ENCODE peak calls at places on chromosomes 3 and 15, in nine cellular contexts. One of them, this sample, is unnamed.

GRCh38 chr3:131903988-131904415 is 130.8 kb downstream of the CPNE4 start:
- DNase-seq in right lobe of liver: no peak
- DNase-seq in upper lobe of right lung: no peak
- DNase-seq in tibial nerve: no peak
- DNase-seq in lower lobe of right lung: no peak
- DNase-seq in PC-9: peak; percentile 88
- DNase-seq in IMR-90: peak; percentile 88
- DNase-seq in HepG2: peak; percentile 64
- DNase-seq in psoas muscle: no peak
- DNase-seq in this sample: no peak

GRCh38 chr15:63340878-63341277 is 40.8 kb downstream of the CA12 start:
- DNase-seq in right lobe of liver: no peak
- DNase-seq in upper lobe of right lung: no peak
- DNase-seq in tibial nerve: no peak
- DNase-seq in lower lobe of right lung: no peak
- DNase-seq in PC-9: no peak
- DNase-seq in IMR-90: no peak
- DNase-seq in HepG2: no peak
- DNase-seq in psoas muscle: no peak
- DNase-seq in this sample: no peak

GRCh38 chr3:186144257-186144656 is 35.4 kb upstream of the ETV5 start:
- DNase-seq in right lobe of liver: no peak
- DNase-seq in upper lobe of right lung: peak; percentile 31
- DNase-seq in tibial nerve: no peak
- DNase-seq in lower lobe of right lung: no peak
- DNase-seq in PC-9: no peak
- DNase-seq in IMR-90: no peak
- DNase-seq in HepG2: no peak
- DNase-seq in psoas muscle: no peak
- DNase-seq in this sample: no peak

GRCh38 chr3:177482048-177482741 is 284.9 kb upstream of the TBL1XR1 start:
- DNase-seq in right lobe of liver: no peak
- DNase-seq in upper lobe of right lung: no peak
- DNase-seq in tibial nerve: no peak
- DNase-seq in lower lobe of right lung: no peak
- DNase-seq in PC-9: no peak
- DNase-seq in IMR-90: no peak
- DNase-seq in HepG2: no peak
- DNase-seq in psoas muscle: no peak
- DNase-seq in this sample: no peak

GRCh38 chr3:64575211-64575844 is 112.5 kb downstream of the ADAMTS9 start:
- DNase-seq in right lobe of liver: no peak
- DNase-seq in upper lobe of right lung: no peak
- DNase-seq in tibial nerve: no peak
- DNase-seq in lower lobe of right lung: no peak
- DNase-seq in PC-9: no peak
- DNase-seq in IMR-90: peak; percentile 18
- DNase-seq in HepG2: peak; percentile 7
- DNase-seq in psoas muscle: no peak
- DNase-seq in this sample: no peak

GRCh38 chr3:19274576-19274975 is 126.3 kb downstream of the KCNH8 start:
- DNase-seq in right lobe of liver: no peak
- DNase-seq in upper lobe of right lung: no peak
- DNase-seq in tibial nerve: no peak
- DNase-seq in lower lobe of right lung: no peak
- DNase-seq in PC-9: no peak
- DNase-seq in IMR-90: no peak
- DNase-seq in HepG2: no peak
- DNase-seq in psoas muscle: no peak
- DNase-seq in this sample: no peak

GRCh38 chr3:160346511-160346910 is 52.5 kb downstream of the IFT80 start:
- DNase-seq in right lobe of liver: no peak
- DNase-seq in upper lobe of right lung: no peak
- DNase-seq in tibial nerve: no peak
- DNase-seq in lower lobe of right lung: no peak
- DNase-seq in PC-9: no peak
- DNase-seq in IMR-90: no peak
- DNase-seq in HepG2: no peak
- DNase-seq in psoas muscle: no peak
- DNase-seq in this sample: no peak

GRCh38 chr3:14914777-14915113 is 32.6 kb upstream of the NR2C2 start:
- DNase-seq in right lobe of liver: peak; percentile 69
- DNase-seq in upper lobe of right lung: no peak
- DNase-seq in tibial nerve: no peak
- DNase-seq in lower lobe of right lung: no peak
- DNase-seq in PC-9: no peak
- DNase-seq in IMR-90: no peak
- DNase-seq in HepG2: no peak
- DNase-seq in psoas muscle: no peak
- DNase-seq in this sample: no peak

GRCh38 chr3:35088943-35089342 is 550.4 kb upstream of the ARPP21 start:
- DNase-seq in right lobe of liver: no peak
- DNase-seq in upper lobe of right lung: no peak
- DNase-seq in tibial nerve: no peak
- DNase-seq in lower lobe of right lung: no peak
- DNase-seq in PC-9: no peak
- DNase-seq in IMR-90: no peak
- DNase-seq in HepG2: no peak
- DNase-seq in psoas muscle: no peak
- DNase-seq in this sample: no peak

GRCh38 chr15:80274554-80274953 is 22.5 kb upstream of the CTXND1 start:
- DNase-seq in right lobe of liver: no peak
- DNase-seq in upper lobe of right lung: no peak
- DNase-seq in tibial nerve: no peak
- DNase-seq in lower lobe of right lung: no peak
- DNase-seq in PC-9: no peak
- DNase-seq in IMR-90: no peak
- DNase-seq in HepG2: peak; percentile 40
- DNase-seq in psoas muscle: no peak
- DNase-seq in this sample: no peak

GRCh38 chr15:73927476-73928240 is 1.4 kb downstream of the LOXL1 start:
- DNase-seq in right lobe of liver: peak; percentile 72
- DNase-seq in upper lobe of right lung: peak; percentile 88
- DNase-seq in tibial nerve: no peak
- DNase-seq in lower lobe of right lung: peak; percentile 84
- DNase-seq in PC-9: peak; percentile 49
- DNase-seq in IMR-90: peak; percentile 51
- DNase-seq in HepG2: no peak
- DNase-seq in psoas muscle: peak; percentile 74
- DNase-seq in this sample: peak; percentile 78

GRCh38 chr3:171649282-171649681 is 161.0 kb downstream of the PLD1 start:
- DNase-seq in right lobe of liver: no peak
- DNase-seq in upper lobe of right lung: no peak
- DNase-seq in tibial nerve: no peak
- DNase-seq in lower lobe of right lung: no peak
- DNase-seq in PC-9: no peak
- DNase-seq in IMR-90: no peak
- DNase-seq in HepG2: no peak
- DNase-seq in psoas muscle: no peak
- DNase-seq in this sample: no peak

DNA sequence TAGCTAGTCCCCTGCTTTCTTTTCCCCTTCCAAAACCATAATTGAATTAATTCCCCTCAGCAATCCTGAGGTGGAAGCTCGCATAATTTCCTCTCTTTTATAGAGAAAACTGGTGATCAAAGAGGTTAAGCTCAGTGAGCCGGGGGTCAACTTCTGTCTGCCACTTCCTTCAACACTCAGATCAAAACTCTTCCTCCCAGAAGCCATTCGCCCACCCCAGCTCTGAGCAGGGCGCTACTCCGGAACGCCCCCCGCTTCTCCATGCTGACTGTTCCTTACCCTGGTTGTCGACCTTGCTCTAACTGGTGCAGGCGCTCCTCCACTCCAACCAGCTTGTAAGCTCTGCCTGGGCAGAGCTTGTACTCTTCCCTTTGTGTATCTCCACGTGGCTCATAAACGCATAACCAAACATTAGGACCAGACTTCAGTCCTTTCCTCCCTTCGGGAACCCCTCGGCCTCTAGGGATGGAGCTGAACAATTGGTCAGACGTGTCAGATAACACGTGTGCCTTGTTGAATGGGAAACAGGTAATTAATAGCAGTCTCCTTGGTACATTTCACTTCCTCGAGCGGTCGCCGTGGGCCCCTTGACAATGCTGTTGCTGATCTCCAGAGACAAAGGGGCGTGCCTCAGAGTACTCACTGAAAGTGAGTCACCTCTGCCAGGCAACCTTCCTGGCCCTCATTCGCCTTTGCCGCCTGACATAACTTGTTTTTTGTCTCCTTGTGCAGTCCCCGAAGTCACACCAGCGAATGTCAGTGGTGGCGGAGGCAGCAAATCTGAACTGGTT is 71.8 kb downstream of the IL5RA start:
- DNase-seq in right lobe of liver: no peak
- DNase-seq in upper lobe of right lung: no peak
- DNase-seq in tibial nerve: no peak
- DNase-seq in lower lobe of right lung: no peak
- DNase-seq in PC-9: no peak
- DNase-seq in IMR-90: no peak
- DNase-seq in HepG2: no peak
- DNase-seq in psoas muscle: no peak
- DNase-seq in this sample: no peak
- H3K9me3 ChIP-seq in right lobe of liver: no peaks in the 10 kb centered on the region
- H3K9me3 ChIP-seq in upper lobe of right lung: no peaks in the 10 kb centered on the region
- H3K9me3 ChIP-seq in tibial nerve: no peaks in the 10 kb centered on the region
- H3K9me3 ChIP-seq in lower lobe of right lung: no peaks in the 10 kb centered on the region
- H3K9me3 ChIP-seq in PC-9: no peaks in the 10 kb centered on the region
- H3K9me3 ChIP-seq in IMR-90: peaks cover 2% of the 10 kb centered on the region
- H3K9me3 ChIP-seq in HepG2: no peaks in the 10 kb centered on the region
- H3K9me3 ChIP-seq in psoas muscle: no peaks in the 10 kb centered on the region
- H3K9me3 ChIP-seq in this sample: no peaks in the 10 kb centered on the region

DNA sequence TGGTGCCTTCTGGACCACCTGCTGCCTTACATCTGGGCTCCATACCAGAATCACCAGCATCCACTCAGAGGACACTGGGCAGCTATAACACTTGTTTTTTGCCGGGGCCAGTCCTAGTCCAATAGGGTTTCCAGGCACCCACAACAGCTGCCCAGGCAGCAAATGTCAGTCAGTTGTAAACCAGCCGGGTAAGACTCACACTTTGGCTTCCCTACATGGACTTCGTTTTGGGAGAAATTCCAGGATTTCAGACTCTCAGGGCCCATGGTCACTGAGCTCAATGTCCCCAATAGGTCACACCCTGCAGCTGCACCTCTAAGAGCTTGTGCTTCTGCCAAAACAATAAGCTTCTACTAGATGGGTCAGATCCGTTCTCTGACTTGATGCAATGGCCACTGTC is 83.8 kb downstream of the FAM174B start:
- DNase-seq in right lobe of liver: no peak
- DNase-seq in upper lobe of right lung: no peak
- DNase-seq in tibial nerve: no peak
- DNase-seq in lower lobe of right lung: no peak
- DNase-seq in PC-9: no peak
- DNase-seq in IMR-90: no peak
- DNase-seq in HepG2: no peak
- DNase-seq in psoas muscle: no peak
- DNase-seq in this sample: no peak
- H3K4me1 ChIP-seq in right lobe of liver: no peaks in the 10 kb centered on the region
- H3K4me1 ChIP-seq in upper lobe of right lung: no peaks in the 10 kb centered on the region
- H3K4me1 ChIP-seq in tibial nerve: no peaks in the 10 kb centered on the region
- H3K4me1 ChIP-seq in lower lobe of right lung: no peaks in the 10 kb centered on the region
- H3K4me1 ChIP-seq in PC-9: no peaks in the 10 kb centered on the region
- H3K4me1 ChIP-seq in IMR-90: no peaks in the 10 kb centered on the region
- H3K4me1 ChIP-seq in HepG2: no peaks in the 10 kb centered on the region
- H3K4me1 ChIP-seq in psoas muscle: no peaks in the 10 kb centered on the region
- H3K4me1 ChIP-seq in this sample: no peaks in the 10 kb centered on the region

GRCh38 chr15:22237891-22238275 is 157.6 kb downstream of the OR4M2 start:
- DNase-seq in right lobe of liver: no peak
- DNase-seq in upper lobe of right lung: no peak
- DNase-seq in tibial nerve: no peak
- DNase-seq in lower lobe of right lung: no peak
- DNase-seq in PC-9: no peak
- DNase-seq in IMR-90: no peak
- DNase-seq in HepG2: no peak
- DNase-seq in psoas muscle: no peak
- DNase-seq in this sample: peak; percentile 68
- H3K9me3 ChIP-seq in right lobe of liver: no peaks in the 10 kb centered on the region
- H3K9me3 ChIP-seq in upper lobe of right lung: no peaks in the 10 kb centered on the region
- H3K9me3 ChIP-seq in tibial nerve: no peaks in the 10 kb centered on the region
- H3K9me3 ChIP-seq in lower lobe of right lung: no peaks in the 10 kb centered on the region
- H3K9me3 ChIP-seq in PC-9: no peaks in the 10 kb centered on the region
- H3K9me3 ChIP-seq in IMR-90: peaks cover 48% of the 10 kb centered on the region
- H3K9me3 ChIP-seq in HepG2: no peaks in the 10 kb centered on the region
- H3K9me3 ChIP-seq in psoas muscle: peaks cover 3% of the 10 kb centered on the region
- H3K9me3 ChIP-seq in this sample: peaks cover 1% of the 10 kb centered on the region

GRCh38 chr3:194276768-194277546 is 74.2 kb downstream of the CPN2 start:
- DNase-seq in right lobe of liver: peak; percentile 67
- DNase-seq in upper lobe of right lung: peak; percentile 63
- DNase-seq in tibial nerve: no peak
- DNase-seq in lower lobe of right lung: peak; percentile 50
- DNase-seq in PC-9: no peak
- DNase-seq in IMR-90: peak; percentile 52
- DNase-seq in HepG2: no peak
- DNase-seq in psoas muscle: peak; percentile 85
- DNase-seq in this sample: peak; percentile 90
- H3K4me1 ChIP-seq in right lobe of liver: peaks cover 14% of the 10 kb centered on the region
- H3K4me1 ChIP-seq in upper lobe of right lung: peaks cover 26% of the 10 kb centered on the region
- H3K4me1 ChIP-seq in tibial nerve: peaks cover 27% of the 10 kb centered on the region
- H3K4me1 ChIP-seq in lower lobe of right lung: peaks cover 24% of the 10 kb centered on the region
- H3K4me1 ChIP-seq in PC-9: peaks cover 53% of the 10 kb centered on the region
- H3K4me1 ChIP-seq in IMR-90: peaks cover 10% of the 10 kb centered on the region
- H3K4me1 ChIP-seq in HepG2: peaks cover 11% of the 10 kb centered on the region
- H3K4me1 ChIP-seq in psoas muscle: peaks cover 35% of the 10 kb centered on the region
- H3K4me1 ChIP-seq in this sample: peaks cover 6% of the 10 kb centered on the region

This sample was measured in aorta.